ENCODE peak calls at places on chromosomes 6 and 20, in four cellular contexts. L is astrocyte of the cerebellum, P is AG10803, W is dorsolateral prefrontal cortex. X is an unnamed sample.

GRCh38 chr6:137432054-137432545 is 62.1 kb downstream of the OLIG3 start:
- DNase-seq in L (no peak), P (no peak), W (no peak), X (no peak)

GRCh38 chr20:55535366-55535765 is 470.0 kb downstream of the CBLN4 start:
- DNase-seq in L (no peak), P (no peak), W (no peak), X (no peak)

GRCh38 chr6:80676386-80676785 is 569.9 kb downstream of the BCKDHB start:
- DNase-seq in L (no peak), P (no peak), W (no peak), X (no peak)

GRCh38 chr6:68031054-68031453 is 604.0 kb upstream of the ADGRB3 start:
- DNase-seq in L (no peak), P (no peak), W (no peak), X (no peak)

GRCh38 chr6:142870787-142871371 is 74.1 kb downstream of the HIVEP2 start:
- DNase-seq in L (no peak), P (no peak), W (no peak), X (peak)

GRCh38 chr6:111533087-111533784 is 50.2 kb upstream of the REV3L start:
- DNase-seq in L (no peak), P (no peak), W (no peak), X (no peak)

GRCh38 chr6:34018026-34018425 is 127.9 kb downstream of the GRM4 start:
- DNase-seq in L (no peak), P (no peak), W (no peak), X (no peak)

GRCh38 chr20:18019068-18019467 is 38.6 kb downstream of the OVOL2 start:
- DNase-seq in L (no peak), P (peak), W (no peak), X (peak)

GRCh38 chr20:54221996-54222890 is 14.4 kb downstream of the PFDN4 start:
- DNase-seq in L (no peak), P (peak), W (no peak), X (no peak)

GRCh38 chr6:122712864-122713612 is 66.5 kb upstream of the FABP7 start:
- DNase-seq in L (no peak), P (no peak), W (no peak), X (no peak)

GRCh38 chr6:6004147-6004995 is 2.4 kb downstream of the NRN1 start:
- DNase-seq in L (no peak), P (no peak), W (no peak), X (no peak)

GRCh38 chr6:27280540-27281000 is 31.5 kb downstream of the POM121L2 start:
- DNase-seq in L (no peak), P (no peak), W (no peak), X (peak)

GRCh38 chr6:27279513-27280063 is 32.1 kb downstream of the PRSS16 start:
- DNase-seq in L (no peak), P (no peak), W (no peak), X (no peak)

GRCh38 chr6:27281569-27281968 is 30.5 kb downstream of the POM121L2 start:
- DNase-seq in L (no peak), P (no peak), W (no peak), X (no peak)

GRCh38 chr6:27281105-27281539 is 31.0 kb downstream of the POM121L2 start:
- DNase-seq in L (no peak), P (no peak), W (no peak), X (no peak)

GRCh38 chr6:27280064-27280539 is 32.0 kb downstream of the POM121L2 start:
- DNase-seq in L (no peak), P (peak), W (no peak), X (peak)
- H3K4me3 ChIP-seq in L (peak), P (peak), W (no peak), X (peak)

DNA sequence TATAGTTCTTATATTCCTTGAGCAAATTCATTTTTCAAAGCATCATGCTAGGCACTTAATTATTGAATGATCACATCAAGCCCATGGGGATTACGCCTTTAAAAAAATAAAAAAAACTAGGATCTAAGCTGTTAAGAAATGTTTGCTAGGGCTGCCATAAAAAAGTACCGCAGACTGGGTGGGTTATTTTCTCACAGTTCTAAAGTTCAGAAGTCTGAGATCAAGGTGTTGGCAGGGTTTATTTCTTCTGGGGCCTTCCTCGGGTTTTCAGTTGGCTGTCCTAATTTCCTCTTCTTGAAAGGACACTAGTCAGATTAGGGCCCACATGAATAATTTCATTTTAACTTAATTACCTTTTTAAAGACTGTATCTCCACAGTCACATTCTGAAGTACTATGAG is 165.6 kb upstream of the RIMS1 start:
- DNase-seq in L (no peak), P (no peak), W (no peak), X (no peak)
- H3K4me3 ChIP-seq in L (no peak), P (no peak), W (no peak), X (no peak)

DNA sequence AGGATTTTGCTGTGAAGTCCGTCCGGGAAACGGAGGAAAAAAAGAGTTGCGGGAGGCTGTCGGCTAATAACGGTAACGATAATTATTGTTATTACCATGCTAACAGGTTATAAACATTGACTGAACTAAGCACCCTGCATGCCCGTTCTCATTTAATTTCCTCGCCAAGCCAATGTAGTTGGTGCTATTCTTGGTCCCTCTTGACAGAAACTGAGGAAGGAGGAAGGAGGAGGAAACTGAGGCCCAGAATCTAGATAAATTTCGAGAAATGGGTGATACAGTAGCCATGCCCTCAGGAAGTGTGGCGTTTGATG is 417 bp downstream of the TPX2 start:
- DNase-seq in L (no peak), P (no peak), W (no peak), X (no peak)
- H3K4me3 ChIP-seq in L (peak), P (peak), W (peak), X (peak)

GRCh38 chr6:150624199-150624598 is 24.5 kb downstream of the PLEKHG1 start:
- DNase-seq in L (no peak), P (no peak), W (no peak), X (no peak)

GRCh38 chr6:150627154-150627553 is 27.5 kb downstream of the PLEKHG1 start:
- DNase-seq in L (no peak), P (no peak), W (no peak), X (no peak)

GRCh38 chr6:150625927-150626326 is 26.2 kb downstream of the PLEKHG1 start:
- DNase-seq in L (no peak), P (no peak), W (no peak), X (no peak)

GRCh38 chr6:150628908-150629307 is 29.2 kb downstream of the PLEKHG1 start:
- DNase-seq in L (no peak), P (no peak), W (no peak), X (no peak)

DNA sequence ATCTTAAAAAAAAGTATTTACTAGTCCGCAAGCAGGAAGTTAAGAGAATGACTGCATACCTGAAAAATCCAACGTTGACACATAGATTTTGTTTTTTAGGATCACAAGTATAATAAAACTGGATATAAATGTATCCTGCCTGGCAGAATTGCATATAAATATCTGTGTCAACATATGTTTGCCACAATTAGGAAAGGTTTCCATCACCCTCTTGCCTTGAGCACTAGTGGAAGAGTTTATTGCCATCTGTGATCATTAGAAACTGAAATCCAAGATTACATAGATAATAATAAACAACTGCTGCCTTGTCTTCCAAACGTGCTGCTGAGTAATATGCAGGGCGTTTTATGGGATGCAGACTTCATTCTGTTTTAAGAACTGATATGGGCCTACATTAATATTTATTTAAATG is 27.9 kb downstream of the PLEKHG1 start:
- DNase-seq in L (no peak), P (peak), W (no peak), X (peak)
- H3K4me3 ChIP-seq in L (no peak), P (no peak), W (no peak), X (no peak)

GRCh38 chr20:21704408-21705385 is 767 bp upstream of the PAX1 start:
- DNase-seq in L (no peak), P (no peak), W (no peak), X (no peak)

GRCh38 chr20:21706345-21707195 is 1.1 kb downstream of the PAX1 start:
- DNase-seq in L (no peak), P (no peak), W (no peak), X (no peak)

GRCh38 chr20:21703740-21704407 is 1.6 kb upstream of the PAX1 start:
- DNase-seq in L (no peak), P (no peak), W (no peak), X (no peak)

GRCh38 chr20:21707267-21707666 is 1.8 kb downstream of the PAX1 start:
- DNase-seq in L (no peak), P (no peak), W (no peak), X (no peak)

GRCh38 chr20:21705466-21706344 is at the start of gene PAX1:
- DNase-seq in L (no peak), P (no peak), W (no peak), X (no peak)
- H3K4me3 ChIP-seq in L (no peak), P (no peak), W (peak), X (no peak)

GRCh38 chr6:169160855-169161560 is 92.6 kb downstream of the THBS2 start:
- DNase-seq in L (no peak), P (no peak), W (no peak), X (no peak)
- H3K4me3 ChIP-seq in L (no peak), P (peak), W (no peak), X (no peak)

GRCh38 chr6:69867075-69867911 is 937 bp downstream of the COL19A1 start:
- DNase-seq in L (no peak), P (peak), W (peak), X (peak)
- H3K4me3 ChIP-seq in L (peak), P (peak), W (peak), X (peak)

GRCh38 chr6:72683797-72684196 is 61.9 kb downstream of the KCNQ5 start:
- DNase-seq in L (no peak), P (no peak), W (no peak), X (no peak)
- H3K4me3 ChIP-seq in L (no peak), P (no peak), W (no peak), X (no peak)

X was measured in cardiac fibroblast.